ENCODE peak calls at places on chromosomes 6 and 20, in seven cellular contexts. E is HAP-1; K is kidney tubule cell; M is cardiac muscle cell; F is activated CD4-positive, alpha-beta T cell treated with anti-CD3 and anti-CD28 coated beads for 48 hours; I is myocyte; U is trophoblast cell. N is an unnamed sample.

GRCh38 chr6:13666194-13667105 is 45.2 kb downstream of the RANBP9 start:
- DNase-seq in E (no peak), K (no peak), M (no peak), F (no peak), I (peak), U (peak), N (no peak)

GRCh38 chr6:75204959-75205775 is 686 bp downstream of the COL12A1 start:
- DNase-seq in E (no peak), K (peak), M (peak), F (peak), I (peak), U (peak), N (peak)

GRCh38 chr6:132270745-132271414 is 130.4 kb downstream of the MOXD1 start:
- DNase-seq in E (no peak), K (peak), M (no peak), F (no peak), I (no peak), U (no peak), N (no peak)

GRCh38 chr6:23841116-23841515 is 284.9 kb upstream of the NRSN1 start:
- DNase-seq in E (no peak), K (no peak), M (no peak), F (no peak), I (no peak), U (no peak), N (no peak)

GRCh38 chr6:37787216-37787615 is 32.3 kb upstream of the ZFAND3 start:
- DNase-seq in E (no peak), K (no peak), M (no peak), F (no peak), I (no peak), U (no peak), N (no peak)

GRCh38 chr6:111788779-111789276 is 84.4 kb downstream of the FYN start:
- DNase-seq in E (no peak), K (no peak), M (no peak), F (no peak), I (no peak), U (no peak), N (no peak)

GRCh38 chr6:83096791-83097190 is 29.3 kb downstream of the DOP1A start:
- DNase-seq in E (no peak), K (peak), M (no peak), F (no peak), I (no peak), U (peak), N (no peak)

GRCh38 chr6:143759666-143760065 is 81.9 kb downstream of the PHACTR2 start:
- DNase-seq in E (no peak), K (peak), M (no peak), F (no peak), I (peak), U (no peak), N (no peak)

GRCh38 chr20:62120990-62121775 is 1.1 kb upstream of the LSM14B start:
- DNase-seq in E (no peak), K (no peak), M (no peak), F (peak), I (peak), U (peak), N (no peak)

GRCh38 chr6:56730663-56731529 is 88.2 kb upstream of the DST start:
- DNase-seq in E (no peak), K (peak), M (no peak), F (no peak), I (no peak), U (no peak), N (no peak)

GRCh38 chr20:409697-410559 is 1.8 kb downstream of the RBCK1 start:
- DNase-seq in E (no peak), K (no peak), M (no peak), F (no peak), I (peak), U (no peak), N (no peak)

GRCh38 chr20:45595235-45595634 is 16.2 kb upstream of the WFDC8 start:
- DNase-seq in E (no peak), K (no peak), M (no peak), F (no peak), I (no peak), U (no peak), N (no peak)

GRCh38 chr20:63648895-63649589 is 4.2 kb downstream of the STMN3 start:
- DNase-seq in E (no peak), K (no peak), M (no peak), F (no peak), I (no peak), U (no peak), N (no peak)

GRCh38 chr6:49676671-49677281 is 36.6 kb downstream of the CRISP2 start:
- DNase-seq in E (no peak), K (peak), M (no peak), F (no peak), I (no peak), U (peak), N (peak)

GRCh38 chr20:17819395-17820093 is 119.8 kb downstream of the BANF2 start:
- DNase-seq in E (no peak), K (no peak), M (no peak), F (no peak), I (no peak), U (no peak), N (no peak)

GRCh38 chr20:25376236-25376635 is 14.4 kb downstream of the ABHD12 start:
- DNase-seq in E (no peak), K (no peak), M (no peak), F (no peak), I (no peak), U (no peak), N (no peak)

GRCh38 chr6:153814136-153814535 is 224.9 kb upstream of the OPRM1 start:
- DNase-seq in E (peak), K (no peak), M (no peak), F (no peak), I (no peak), U (no peak), N (peak)

GRCh38 chr6:43869792-43870659 is 100.0 kb downstream of the VEGFA start:
- DNase-seq in E (no peak), K (no peak), M (no peak), F (no peak), I (no peak), U (no peak), N (peak)

N was measured in SJCRH30.